ENCODE peak calls at places on chromosomes 2 and 18, in eight cellular contexts. One of them, this sample, is unnamed.

GRCh38 chr2:210792000-210792399 is 235.6 kb downstream of the CPS1 start:
- DNase-seq in caudate nucleus: no peak
- DNase-seq in KBM-7: no peak
- DNase-seq in D341Med: no peak
- DNase-seq in NCI-H2171: no peak
- DNase-seq in mesothelial cell of epicardium: no peak
- DNase-seq in T-helper 9 cell: no peak
- DNase-seq in epithelial cell of proximal tubule: no peak
- DNase-seq in this sample: no peak

GRCh38 chr2:151302879-151303278 is 13.4 kb upstream of the NMI start:
- DNase-seq in caudate nucleus: no peak
- DNase-seq in mesothelial cell of epicardium: no peak
- DNase-seq in T-helper 9 cell: no peak
- DNase-seq in D341Med: no peak
- DNase-seq in KBM-7: no peak
- DNase-seq in NCI-H2171: no peak
- DNase-seq in epithelial cell of proximal tubule: no peak
- DNase-seq in this sample: no peak

GRCh38 chr2:32882911-32883810 is 63.6 kb upstream of the LTBP1 start:
- DNase-seq in T-helper 9 cell: no peak
- DNase-seq in epithelial cell of proximal tubule: no peak
- DNase-seq in mesothelial cell of epicardium: no peak
- DNase-seq in caudate nucleus: no peak
- DNase-seq in D341Med: no peak
- DNase-seq in KBM-7: no peak
- DNase-seq in NCI-H2171: no peak
- DNase-seq in this sample: no peak

GRCh38 chr2:10422732-10423399 is 25.3 kb downstream of the ODC1 start:
- DNase-seq in caudate nucleus: no peak
- DNase-seq in D341Med: no peak
- DNase-seq in KBM-7: no peak
- DNase-seq in epithelial cell of proximal tubule: no peak
- DNase-seq in mesothelial cell of epicardium: no peak
- DNase-seq in T-helper 9 cell: no peak
- DNase-seq in NCI-H2171: no peak
- DNase-seq in this sample: no peak

GRCh38 chr2:55555977-55556376 is 36.5 kb downstream of the CFAP36 start:
- DNase-seq in NCI-H2171: no peak
- DNase-seq in mesothelial cell of epicardium: no peak
- DNase-seq in D341Med: no peak
- DNase-seq in epithelial cell of proximal tubule: peak
- DNase-seq in KBM-7: no peak
- DNase-seq in T-helper 9 cell: no peak
- DNase-seq in caudate nucleus: no peak
- DNase-seq in this sample: no peak

GRCh38 chr2:160419776-160420521 is 73.7 kb downstream of the RBMS1 start:
- DNase-seq in NCI-H2171: no peak
- DNase-seq in KBM-7: no peak
- DNase-seq in T-helper 9 cell: no peak
- DNase-seq in caudate nucleus: no peak
- DNase-seq in mesothelial cell of epicardium: no peak
- DNase-seq in D341Med: no peak
- DNase-seq in epithelial cell of proximal tubule: no peak
- DNase-seq in this sample: no peak

GRCh38 chr2:140465301-140465700 is 1665.5 kb downstream of the LRP1B start:
- DNase-seq in caudate nucleus: no peak
- DNase-seq in epithelial cell of proximal tubule: no peak
- DNase-seq in D341Med: no peak
- DNase-seq in NCI-H2171: no peak
- DNase-seq in KBM-7: no peak
- DNase-seq in T-helper 9 cell: no peak
- DNase-seq in mesothelial cell of epicardium: no peak
- DNase-seq in this sample: peak

GRCh38 chr2:207223051-207223450 is 57.3 kb upstream of the KLF7 start:
- DNase-seq in mesothelial cell of epicardium: no peak
- DNase-seq in NCI-H2171: no peak
- DNase-seq in KBM-7: no peak
- DNase-seq in epithelial cell of proximal tubule: no peak
- DNase-seq in T-helper 9 cell: no peak
- DNase-seq in D341Med: no peak
- DNase-seq in caudate nucleus: no peak
- DNase-seq in this sample: no peak

GRCh38 chr2:27075219-27075871 is 3.1 kb upstream of the EMILIN1 start:
- DNase-seq in KBM-7: peak
- DNase-seq in caudate nucleus: no peak
- DNase-seq in mesothelial cell of epicardium: no peak
- DNase-seq in epithelial cell of proximal tubule: no peak
- DNase-seq in D341Med: no peak
- DNase-seq in NCI-H2171: no peak
- DNase-seq in T-helper 9 cell: peak
- DNase-seq in this sample: no peak

GRCh38 chr2:238785528-238785860 is 62.4 kb upstream of the TWIST2 start:
- DNase-seq in KBM-7: no peak
- DNase-seq in mesothelial cell of epicardium: no peak
- DNase-seq in D341Med: no peak
- DNase-seq in T-helper 9 cell: no peak
- DNase-seq in NCI-H2171: no peak
- DNase-seq in epithelial cell of proximal tubule: no peak
- DNase-seq in caudate nucleus: no peak
- DNase-seq in this sample: no peak

GRCh38 chr2:190469770-190470169 is 61.6 kb downstream of the MFSD6 start:
- DNase-seq in mesothelial cell of epicardium: no peak
- DNase-seq in NCI-H2171: peak
- DNase-seq in D341Med: no peak
- DNase-seq in KBM-7: peak
- DNase-seq in T-helper 9 cell: no peak
- DNase-seq in epithelial cell of proximal tubule: peak
- DNase-seq in caudate nucleus: no peak
- DNase-seq in this sample: no peak

GRCh38 chr2:239300242-239300641 is 100.6 kb downstream of the HDAC4 start:
- DNase-seq in NCI-H2171: no peak
- DNase-seq in mesothelial cell of epicardium: no peak
- DNase-seq in epithelial cell of proximal tubule: no peak
- DNase-seq in T-helper 9 cell: no peak
- DNase-seq in KBM-7: no peak
- DNase-seq in caudate nucleus: no peak
- DNase-seq in D341Med: no peak
- DNase-seq in this sample: no peak

GRCh38 chr2:100246163-100247145 is 75.8 kb downstream of the LONRF2 start:
- DNase-seq in caudate nucleus: no peak
- DNase-seq in KBM-7: peak
- DNase-seq in NCI-H2171: peak
- DNase-seq in D341Med: no peak
- DNase-seq in mesothelial cell of epicardium: no peak
- DNase-seq in T-helper 9 cell: no peak
- DNase-seq in epithelial cell of proximal tubule: no peak
- DNase-seq in this sample: no peak

GRCh38 chr2:10584242-10584753 is 105.5 kb downstream of the NOL10 start:
- DNase-seq in epithelial cell of proximal tubule: no peak
- DNase-seq in caudate nucleus: no peak
- DNase-seq in mesothelial cell of epicardium: no peak
- DNase-seq in T-helper 9 cell: no peak
- DNase-seq in D341Med: no peak
- DNase-seq in KBM-7: no peak
- DNase-seq in NCI-H2171: no peak
- DNase-seq in this sample: no peak

GRCh38 chr18:79203017-79203605 is 133.9 kb downstream of the ATP9B start:
- DNase-seq in T-helper 9 cell: no peak
- DNase-seq in epithelial cell of proximal tubule: peak
- DNase-seq in KBM-7: no peak
- DNase-seq in D341Med: no peak
- DNase-seq in mesothelial cell of epicardium: no peak
- DNase-seq in caudate nucleus: no peak
- DNase-seq in NCI-H2171: no peak
- DNase-seq in this sample: no peak

GRCh38 chr18:70931942-70932814 is 643.3 kb downstream of the SOCS6 start:
- DNase-seq in KBM-7: peak
- DNase-seq in mesothelial cell of epicardium: no peak
- DNase-seq in T-helper 9 cell: no peak
- DNase-seq in epithelial cell of proximal tubule: peak
- DNase-seq in D341Med: no peak
- DNase-seq in caudate nucleus: no peak
- DNase-seq in NCI-H2171: no peak
- DNase-seq in this sample: peak

GRCh38 chr2:44277541-44277940 is 2.3 kb downstream of the SLC3A1 start:
- DNase-seq in T-helper 9 cell: no peak
- DNase-seq in mesothelial cell of epicardium: no peak
- DNase-seq in NCI-H2171: no peak
- DNase-seq in epithelial cell of proximal tubule: no peak
- DNase-seq in D341Med: no peak
- DNase-seq in KBM-7: no peak
- DNase-seq in caudate nucleus: no peak
- DNase-seq in this sample: no peak

GRCh38 chr2:179936654-179937053 is 70.4 kb downstream of the CWC22 start:
- DNase-seq in NCI-H2171: peak
- DNase-seq in D341Med: peak
- DNase-seq in T-helper 9 cell: no peak
- DNase-seq in KBM-7: peak
- DNase-seq in mesothelial cell of epicardium: no peak
- DNase-seq in caudate nucleus: no peak
- DNase-seq in epithelial cell of proximal tubule: no peak
- DNase-seq in this sample: no peak

GRCh38 chr18:30485078-30485477 is 557.5 kb downstream of the DSC3 start:
- DNase-seq in NCI-H2171: no peak
- DNase-seq in T-helper 9 cell: no peak
- DNase-seq in epithelial cell of proximal tubule: no peak
- DNase-seq in mesothelial cell of epicardium: no peak
- DNase-seq in D341Med: no peak
- DNase-seq in caudate nucleus: no peak
- DNase-seq in KBM-7: no peak
- DNase-seq in this sample: no peak

GRCh38 chr18:70289351-70290330 is 796 bp downstream of the SOCS6 start:
- DNase-seq in epithelial cell of proximal tubule: no peak
- DNase-seq in KBM-7: peak
- DNase-seq in T-helper 9 cell: peak
- DNase-seq in caudate nucleus: no peak
- DNase-seq in D341Med: peak
- DNase-seq in mesothelial cell of epicardium: peak
- DNase-seq in NCI-H2171: peak
- DNase-seq in this sample: no peak

GRCh38 chr2:74777161-74777900 is 56.6 kb upstream of the HK2 start:
- DNase-seq in epithelial cell of proximal tubule: no peak
- DNase-seq in mesothelial cell of epicardium: no peak
- DNase-seq in KBM-7: peak
- DNase-seq in caudate nucleus: no peak
- DNase-seq in NCI-H2171: no peak
- DNase-seq in T-helper 9 cell: no peak
- DNase-seq in D341Med: peak
- DNase-seq in this sample: no peak

GRCh38 chr18:41504316-41504715 is 450.7 kb upstream of the PIK3C3 start:
- DNase-seq in mesothelial cell of epicardium: no peak
- DNase-seq in T-helper 9 cell: no peak
- DNase-seq in KBM-7: no peak
- DNase-seq in D341Med: no peak
- DNase-seq in epithelial cell of proximal tubule: no peak
- DNase-seq in caudate nucleus: no peak
- DNase-seq in NCI-H2171: no peak
- DNase-seq in this sample: no peak